ENCODE peak calls at places on chromosomes 11 and 22, in seven cellular contexts. Y is MM.1S; H is naive B cell; T is HTR-8/SVneo; L is CD8-positive, alpha-beta memory T cell; Z is stimulated activated CD8-positive, alpha-beta memory T cell treated with anti-CD3 and anti-CD28 coated beads, Interleukin-7, amount 100 ng/mL, for 1 hour; W is left colon. V is an unnamed sample.

GRCh38 chr11:44298862-44299261 is 11.1 kb downstream of the ALX4 start:
- DNase-seq in Y (no peak), H (no peak), T (no peak), L (peak; percentile 15), Z (no peak), W (no peak), V (no peak)

GRCh38 chr11:120225372-120225909 is 14.5 kb upstream of the POU2F3 start:
- DNase-seq in Y (no peak), H (no peak), T (no peak), L (peak; percentile 33), Z (no peak), W (no peak), V (no peak)

GRCh38 chr22:46029574-46030200 is 52.7 kb upstream of the WNT7B start:
- DNase-seq in Y (no peak), H (no peak), T (no peak), L (peak; percentile 12), Z (no peak), W (peak; percentile 21), V (no peak)

GRCh38 chr11:11215944-11216343 is 137.1 kb downstream of the CSNK2A3 start:
- DNase-seq in Y (no peak), H (no peak), T (no peak), L (no peak), Z (no peak), W (no peak), V (no peak)

GRCh38 chr22:36873614-36874308 is 13.0 kb downstream of the NCF4 start:
- DNase-seq in Y (peak; percentile 92), H (no peak), T (peak; percentile 75), L (no peak), Z (no peak), W (peak; percentile 35), V (peak; percentile 90)

GRCh38 chr11:1531418-1531817 is 40.7 kb downstream of the DUSP8 start:
- DNase-seq in Y (no peak), H (no peak), T (no peak), L (no peak), Z (no peak), W (no peak), V (no peak)

GRCh38 chr22:36928181-36928580 is 14.8 kb downstream of the CSF2RB start:
- DNase-seq in Y (no peak), H (no peak), T (no peak), L (no peak), Z (no peak), W (no peak), V (no peak)

GRCh38 chr11:69925366-69926196 is 106.4 kb upstream of the FGF3 start:
- DNase-seq in Y (no peak), H (no peak), T (no peak), L (peak; percentile 29), Z (no peak), W (peak; percentile 13), V (no peak)

GRCh38 chr11:88480217-88480616 is 142.7 kb upstream of the CTSC start:
- DNase-seq in Y (no peak), H (no peak), T (peak; percentile 25), L (no peak), Z (no peak), W (no peak), V (peak; percentile 62)

GRCh38 chr22:43723816-43724215 is 88.3 kb downstream of the EFCAB6 start:
- DNase-seq in Y (no peak), H (no peak), T (no peak), L (no peak), Z (no peak), W (no peak), V (peak; percentile 22)

GRCh38 chr22:27270818-27271510 is 530.6 kb downstream of the MN1 start:
- DNase-seq in Y (no peak), H (no peak), T (no peak), L (no peak), Z (no peak), W (no peak), V (no peak)